ENCODE peak calls at places on chromosomes 11 and 22, in ten cellular contexts. B is CD14-positive monocyte; S is CD4-positive, alpha-beta T cell; Q is fibroblast of villous mesenchyme; L is thoracic aorta; P is mesothelial cell of epicardium; D is choroid plexus epithelial cell; N is AG09319; F is GM23338; O is IMR-90. Z is an unnamed sample.

GRCh38 chr22:41256898-41257260 is 16.1 kb upstream of the CHADL start:
- DNase-seq in N (no peak), L (no peak), P (no peak), B (no peak), F (peak; percentile 47), S (no peak), Q (peak; percentile 30), D (peak; percentile 94), O (peak; percentile 27), Z (no peak)

GRCh38 chr11:6433998-6434650 is 6.7 kb downstream of the HPX start:
- DNase-seq in L (no peak), Q (no peak), P (no peak), S (no peak), F (no peak), N (no peak), O (no peak), D (no peak), B (no peak), Z (no peak)

GRCh38 chr22:45131749-45132148 is 32.0 kb upstream of the NUP50 start:
- DNase-seq in N (no peak), L (no peak), F (no peak), P (no peak), S (no peak), B (peak; percentile 78), Q (no peak), O (no peak), D (no peak), Z (no peak)

GRCh38 chr22:45320326-45320976 is 10.7 kb downstream of the FAM118A start:
- DNase-seq in D (peak; percentile 37), F (no peak), Q (peak; percentile 70), N (no peak), O (peak; percentile 75), P (no peak), L (no peak), S (no peak), B (no peak), Z (no peak)

GRCh38 chr22:47515384-47516125 is 753.1 kb downstream of the TBC1D22A start:
- DNase-seq in B (no peak), N (no peak), L (no peak), S (no peak), O (no peak), D (no peak), F (no peak), Q (no peak), P (no peak), Z (no peak)

GRCh38 chr22:17422736-17423343 is 53.6 kb downstream of the CECR2 start:
- DNase-seq in N (no peak), D (no peak), O (no peak), F (peak; percentile 27), Q (no peak), S (no peak), B (no peak), L (no peak), P (no peak), Z (no peak)

GRCh38 chr11:15484398-15484797 is 369.7 kb downstream of the INSC start:
- DNase-seq in B (no peak), N (no peak), S (no peak), F (no peak), O (no peak), D (no peak), Q (no peak), L (no peak), P (no peak), Z (no peak)

GRCh38 chr11:8863838-8864237 is 47.2 kb upstream of the AKIP1 start:
- DNase-seq in O (peak; percentile 78), S (no peak), P (no peak), N (no peak), Q (peak; percentile 73), B (no peak), D (peak; percentile 68), F (no peak), L (no peak), Z (no peak)

GRCh38 chr11:117197516-117198456 is 1.4 kb upstream of the TAGLN start:
- DNase-seq in Q (no peak), N (no peak), F (peak; percentile 87), D (peak; percentile 50), L (no peak), B (peak; percentile 28), O (peak; percentile 32), S (no peak), P (no peak), Z (no peak)

GRCh38 chr11:11179239-11179638 is 173.8 kb downstream of the CSNK2A3 start:
- DNase-seq in N (no peak), P (no peak), L (no peak), O (peak; percentile 82), S (no peak), F (no peak), Q (peak; percentile 47), B (no peak), D (peak; percentile 80), Z (no peak)

GRCh38 chr11:9075441-9076000 is 15.9 kb downstream of the SCUBE2 start:
- DNase-seq in O (no peak), N (no peak), L (no peak), Q (no peak), P (no peak), S (no peak), B (no peak), D (no peak), F (no peak), Z (no peak)

GRCh38 chr11:1705121-1706052 is 8.4 kb downstream of the KRTAP5-6 start:
- DNase-seq in L (no peak), N (no peak), O (no peak), S (no peak), P (no peak), F (no peak), B (no peak), Q (peak; percentile 13), D (peak; percentile 5), Z (no peak)

DNA sequence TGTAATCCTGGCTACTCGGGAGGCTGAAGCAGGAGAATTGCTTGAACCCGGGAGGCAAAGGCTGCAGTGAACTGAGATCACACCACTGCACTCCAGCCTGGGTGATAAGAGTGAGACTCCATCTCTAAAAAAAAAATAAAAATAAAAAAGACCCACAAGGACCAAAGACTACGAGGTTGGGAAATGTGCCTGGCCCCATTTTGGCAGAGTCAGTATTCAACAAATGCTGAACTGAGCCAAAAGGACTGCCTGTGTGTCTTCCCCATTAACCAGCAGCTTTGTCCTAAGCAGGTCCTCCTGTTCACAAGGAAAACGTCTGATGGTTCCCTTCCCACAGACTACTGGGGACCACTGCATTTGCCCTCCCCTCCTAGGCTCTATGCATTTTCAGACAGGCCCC is 27.6 kb downstream of the ADORA2A start:
- DNase-seq in N (no peak), D (no peak), P (no peak), B (no peak), O (no peak), S (no peak), F (no peak), L (no peak), Q (no peak), Z (no peak)
- TF ChIP-seq CTCF in N (no peak), D (no peak), P (no peak), B (no peak), O (no peak), S (no peak), F (no peak), L (no peak), Q (no peak), Z (no peak)

DNA sequence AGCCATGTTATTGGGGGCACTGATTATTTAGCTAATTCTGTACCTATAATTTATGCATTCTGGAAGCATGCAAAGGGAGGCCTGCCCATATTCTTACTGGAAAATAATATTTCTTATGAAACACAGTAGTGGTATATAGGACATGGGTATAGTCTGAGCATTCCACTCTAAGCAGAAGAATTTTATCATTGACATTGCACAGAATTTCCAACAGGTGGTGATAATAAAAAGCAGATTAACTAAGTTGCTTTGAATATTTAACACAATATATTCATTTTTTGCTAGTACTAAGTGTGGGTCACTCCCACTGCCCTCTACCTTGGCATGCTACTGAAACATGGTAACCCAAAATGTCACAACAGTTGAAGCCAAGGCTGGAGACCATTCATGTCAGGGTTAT is 728.8 kb upstream of the FAT3 start:
- DNase-seq in L (no peak), N (no peak), D (no peak), Q (no peak), P (no peak), S (no peak), F (no peak), B (no peak), O (no peak), Z (no peak)
- TF ChIP-seq CTCF in L (no peak), N (no peak), D (no peak), Q (no peak), P (no peak), S (no peak), F (no peak), B (no peak), O (no peak), Z (no peak)

GRCh38 chr22:37636949-37637273 is 2.6 kb upstream of the SH3BP1 start:
- DNase-seq in Q (no peak), P (no peak), O (no peak), S (no peak), B (no peak), D (no peak), L (no peak), N (no peak), F (no peak), Z (no peak)

GRCh38 chr22:37635157-37635556 is 4.3 kb upstream of the SH3BP1 start:
- DNase-seq in F (no peak), B (no peak), L (no peak), O (no peak), N (no peak), D (no peak), S (no peak), Q (no peak), P (no peak), Z (no peak)

GRCh38 chr22:37638351-37639069 is 959 bp upstream of the SH3BP1 start:
- DNase-seq in N (no peak), Q (no peak), S (no peak), O (no peak), L (no peak), F (no peak), B (no peak), P (no peak), D (no peak), Z (no peak)

GRCh38 chr22:37634505-37635002 is 4.9 kb upstream of the SH3BP1 start:
- DNase-seq in N (no peak), P (no peak), S (no peak), F (peak; percentile 24), Q (no peak), O (no peak), D (no peak), B (no peak), L (no peak), Z (no peak)

GRCh38 chr22:37636186-37636948 is 3.1 kb upstream of the SH3BP1 start:
- DNase-seq in P (no peak), Q (peak; percentile 95), S (no peak), N (no peak), L (no peak), O (peak; percentile 75), D (peak; percentile 98), F (peak; percentile 47), B (peak; percentile 63), Z (no peak)
- TF ChIP-seq CTCF in P (no peak), Q (peak; percentile 53), S (no peak), N (no peak), L (no peak), O (peak; percentile 43), D (peak; percentile 64), F (peak; percentile 36), B (peak; percentile 59), Z (no peak)

DNA sequence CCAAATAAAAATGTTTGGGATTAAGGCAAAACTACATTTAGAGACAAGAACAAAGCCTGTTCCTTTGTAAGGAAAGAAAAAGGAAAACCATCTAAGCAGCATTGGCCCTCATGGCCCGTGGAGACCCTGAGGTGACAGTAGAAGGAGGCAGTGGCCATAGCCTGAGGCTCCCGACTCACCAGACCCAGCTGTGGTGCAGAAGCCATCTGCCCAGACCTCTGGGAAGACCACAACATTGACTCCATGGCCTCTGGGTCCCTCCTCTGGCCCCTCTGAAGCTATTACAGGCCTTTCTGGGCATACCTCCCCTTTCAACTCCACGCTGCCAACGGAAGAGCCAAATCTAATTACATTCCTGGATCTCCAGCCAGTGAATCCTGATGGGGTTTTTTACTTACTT is 6.4 kb downstream of the PRAME start:
- DNase-seq in O (no peak), L (no peak), P (no peak), B (no peak), F (peak; percentile 69), N (no peak), S (no peak), D (peak; percentile 14), Q (peak; percentile 22), Z (no peak)
- TF ChIP-seq CTCF in O (no peak), L (no peak), P (no peak), B (no peak), F (peak; percentile 47), N (no peak), S (no peak), D (no peak), Q (peak; percentile 34), Z (no peak)